ENCODE peak calls at places on chromosomes 3 and 15, in nine cellular contexts. C is endothelial cell; J is uterus; S is EL; E is stimulated activated naive CD8-positive, alpha-beta T cell treated with anti-CD3 and anti-CD28 coated beads, Interleukin-15, Interleukin-2, amounts not matched to agents 100 U/mL and 50 U/mL, for 24 hours; N is B cell; D is kidney epithelial cell; O is IMR-90; L is KG1. F is an unnamed sample.

GRCh38 chr15:47717036-47717611 is at the start of gene SEMA6D:
- DNase-seq in L (no peak), C (peak), D (peak), N (no peak), O (peak), J (peak), E (no peak), S (peak), F (peak)

GRCh38 chr3:57060089-57060829 is at the start of gene SPATA12:
- DNase-seq in D (peak), J (peak), S (peak), O (peak), C (peak), L (peak), E (no peak), N (no peak), F (peak)

GRCh38 chr3:177427096-177427495 is 229.8 kb upstream of the TBL1XR1 start:
- DNase-seq in L (no peak), E (peak), S (no peak), N (no peak), D (no peak), J (no peak), C (no peak), O (no peak), F (no peak)

GRCh38 chr3:131083190-131083863 is 56.6 kb downstream of the NEK11 start:
- DNase-seq in O (no peak), E (no peak), L (no peak), C (no peak), N (no peak), J (no peak), D (no peak), S (peak), F (peak)

GRCh38 chr3:13163848-13164382 is 90.7 kb upstream of the IQSEC1 start:
- DNase-seq in L (no peak), N (no peak), J (no peak), D (no peak), C (no peak), E (no peak), S (no peak), O (no peak), F (no peak)

GRCh38 chr3:50572801-50573371 is 3.6 kb downstream of the HEMK1 start:
- DNase-seq in C (no peak), O (no peak), J (no peak), N (no peak), L (no peak), D (no peak), S (no peak), E (peak), F (no peak)

GRCh38 chr15:71120428-71120944 is 5.2 kb downstream of the THSD4 start:
- DNase-seq in E (no peak), S (no peak), L (no peak), O (no peak), N (no peak), J (no peak), C (no peak), D (no peak), F (no peak)

GRCh38 chr15:90315276-90315982 is 36.7 kb upstream of the ZNF774 start:
- DNase-seq in D (no peak), E (no peak), J (peak), L (no peak), N (no peak), S (peak), C (no peak), O (peak), F (peak)

GRCh38 chr3:25424238-25425013 is 3.6 kb upstream of the RARB start:
- DNase-seq in D (no peak), J (peak), S (peak), N (no peak), C (no peak), O (no peak), E (no peak), L (no peak), F (peak)

GRCh38 chr15:75455982-75456531 is 4.6 kb upstream of the SIN3A start:
- DNase-seq in L (no peak), S (peak), N (peak), O (peak), E (peak), D (no peak), C (peak), J (no peak), F (peak)

GRCh38 chr3:54223063-54223462 is 100.7 kb downstream of the CACNA2D3 start:
- DNase-seq in D (no peak), S (no peak), L (no peak), J (no peak), N (no peak), O (no peak), C (no peak), E (no peak), F (no peak)

GRCh38 chr15:55198706-55199105 is 2.0 kb upstream of the RSL24D1 start:
- DNase-seq in C (no peak), E (no peak), J (no peak), S (no peak), D (no peak), O (no peak), L (no peak), N (no peak), F (no peak)

GRCh38 chr15:95127356-95127755 is 896.0 kb downstream of the MCTP2 start:
- DNase-seq in E (no peak), D (no peak), C (no peak), S (peak), N (no peak), L (no peak), J (no peak), O (peak), F (peak)

GRCh38 chr15:56001476-56002078 is 8.2 kb upstream of the NEDD4 start:
- DNase-seq in O (no peak), S (no peak), J (no peak), E (no peak), N (no peak), L (no peak), D (no peak), C (no peak), F (no peak)

GRCh38 chr3:188544012-188544411 is 390.1 kb downstream of the LPP start:
- DNase-seq in J (no peak), S (no peak), O (no peak), L (no peak), C (no peak), E (no peak), N (no peak), D (no peak), F (no peak)

GRCh38 chr15:47422901-47423300 is 294.4 kb upstream of the SEMA6D start:
- DNase-seq in D (no peak), N (no peak), O (peak), L (no peak), C (no peak), S (no peak), J (no peak), E (no peak), F (peak)

GRCh38 chr3:42663581-42664442 is 10.3 kb downstream of the ZBTB47 start:
- DNase-seq in J (no peak), N (peak), C (no peak), O (no peak), D (no peak), L (no peak), S (no peak), E (no peak), F (no peak)

F was measured in EH.